ENCODE peak calls at places on chromosomes 11 and 22, in eight cellular contexts. W, E, I, J, F, P, X and H are unnamed samples.

GRCh38 chr11:35144103-35144741 is 5.3 kb downstream of the CD44 start:
- DNase-seq in W (no peak), E (no peak), I (peak), J (peak), F (peak), P (no peak), X (no peak), H (no peak)

GRCh38 chr11:8201524-8202365 is 32.9 kb upstream of the RIC3 start:
- DNase-seq in W (no peak), E (no peak), I (no peak), J (no peak), F (no peak), P (no peak), X (no peak), H (no peak)

GRCh38 chr11:56188602-56189001 is 12.2 kb downstream of the OR5J2 start:
- DNase-seq in W (no peak), E (no peak), I (no peak), J (no peak), F (no peak), P (no peak), X (no peak), H (no peak)

GRCh38 chr22:35446365-35446764 is 46.4 kb downstream of the MCM5 start:
- DNase-seq in W (peak), E (no peak), I (peak), J (peak), F (no peak), P (no peak), X (no peak), H (no peak)

GRCh38 chr11:56910785-56911184 is 77.9 kb upstream of the OR5AK2 start:
- DNase-seq in W (no peak), E (no peak), I (no peak), J (no peak), F (no peak), P (no peak), X (no peak), H (no peak)

GRCh38 chr11:72588656-72589410 is 85.4 kb downstream of the PDE2A start:
- DNase-seq in W (no peak), E (no peak), I (no peak), J (no peak), F (no peak), P (no peak), X (no peak), H (no peak)

GRCh38 chr22:19853058-19853878 is 1.4 kb downstream of the GNB1L start:
- DNase-seq in W (peak), E (peak), I (no peak), J (no peak), F (no peak), P (no peak), X (peak), H (peak)

GRCh38 chr11:12157241-12157661 is 46.9 kb downstream of the MICAL2 start:
- DNase-seq in W (peak), E (no peak), I (no peak), J (no peak), F (no peak), P (no peak), X (no peak), H (no peak)

GRCh38 chr22:41334215-41334614 is 32.9 kb downstream of the ZC3H7B start:
- DNase-seq in W (no peak), E (peak), I (no peak), J (no peak), F (no peak), P (no peak), X (no peak), H (no peak)

GRCh38 chr11:106695506-106695905 is 322.8 kb downstream of the GUCY1A2 start:
- DNase-seq in W (peak), E (no peak), I (no peak), J (no peak), F (no peak), P (no peak), X (no peak), H (no peak)

GRCh38 chr11:131246156-131246555 is 124.3 kb upstream of the NTM start:
- DNase-seq in W (no peak), E (no peak), I (no peak), J (no peak), F (no peak), P (no peak), X (no peak), H (no peak)

GRCh38 chr11:80916180-80916811 is 1475.5 kb upstream of the TENM4 start:
- DNase-seq in W (no peak), E (no peak), I (no peak), J (no peak), F (no peak), P (no peak), X (no peak), H (no peak)

GRCh38 chr22:26923498-26923897 is 266.1 kb downstream of the MIAT start:
- DNase-seq in W (no peak), E (no peak), I (no peak), J (no peak), F (no peak), P (no peak), X (no peak), H (no peak)

GRCh38 chr11:6350070-6350469 is 29.8 kb upstream of the CAVIN3 start:
- DNase-seq in W (no peak), E (no peak), I (no peak), J (no peak), F (no peak), P (no peak), X (no peak), H (no peak)

GRCh38 chr11:11478687-11479086 is 125.6 kb upstream of the CSNK2A3 start:
- DNase-seq in W (no peak), E (no peak), I (no peak), J (no peak), F (no peak), P (no peak), X (no peak), H (no peak)

GRCh38 chr11:72932132-72932570 is 117.9 kb downstream of the ATG16L2 start:
- DNase-seq in W (no peak), E (no peak), I (no peak), J (no peak), F (no peak), P (no peak), X (no peak), H (no peak)

GRCh38 chr22:29503811-29504372 is 23.9 kb downstream of the NEFH start:
- DNase-seq in W (peak), E (peak), I (peak), J (peak), F (no peak), P (no peak), X (peak), H (no peak)

GRCh38 chr22:48247829-48248228 is 1485.4 kb downstream of the TBC1D22A start:
- DNase-seq in W (no peak), E (no peak), I (no peak), J (peak), F (no peak), P (no peak), X (no peak), H (no peak)

GRCh38 chr22:46335201-46336118 is at the start of gene TRMU:
- DNase-seq in W (peak), E (peak), I (peak), J (peak), F (peak), P (no peak), X (peak), H (no peak)

GRCh38 chr11:57324154-57324885 is 432 bp downstream of the TNKS1BP1 start:
- DNase-seq in W (peak), E (peak), I (peak), J (no peak), F (peak), P (peak), X (peak), H (no peak)

GRCh38 chr11:73950869-73951710 is at the start of gene DNAJB13:
- DNase-seq in W (peak), E (no peak), I (peak), J (peak), F (peak), P (no peak), X (no peak), H (no peak)

GRCh38 chr11:795638-796564 is 2.2 kb downstream of the SLC25A22 start:
- DNase-seq in W (peak), E (peak), I (peak), J (peak), F (peak), P (peak), X (peak), H (no peak)

GRCh38 chr11:15199693-15200092 is 85.0 kb downstream of the INSC start:
- DNase-seq in W (no peak), E (peak), I (no peak), J (no peak), F (peak), P (no peak), X (no peak), H (no peak)

GRCh38 chr11:131606936-131607335 is 236.5 kb downstream of the NTM start:
- DNase-seq in W (no peak), E (no peak), I (no peak), J (no peak), F (no peak), P (no peak), X (no peak), H (no peak)

GRCh38 chr11:8138526-8138925 is 30.3 kb downstream of the RIC3 start:
- DNase-seq in W (no peak), E (no peak), I (no peak), J (no peak), F (no peak), P (no peak), X (no peak), H (no peak)

GRCh38 chr11:83611616-83612015 is 325.4 kb upstream of the CCDC90B start:
- DNase-seq in W (no peak), E (no peak), I (no peak), J (no peak), F (no peak), P (no peak), X (no peak), H (no peak)

GRCh38 chr11:60786811-60787567 is 1.9 kb downstream of the MS4A10 start:
- DNase-seq in W (peak), E (peak), I (peak), J (peak), F (peak), P (no peak), X (peak), H (no peak)

GRCh38 chr22:20296598-20296997 is 23.3 kb downstream of the DGCR6L start:
- DNase-seq in W (no peak), E (no peak), I (no peak), J (no peak), F (no peak), P (no peak), X (no peak), H (no peak)

GRCh38 chr11:46050065-46050464 is 71.2 kb downstream of the PHF21A start:
- DNase-seq in W (peak), E (no peak), I (peak), J (no peak), F (no peak), P (no peak), X (no peak), H (no peak)

GRCh38 chr11:44574620-44575287 is 9.3 kb downstream of the CD82 start:
- DNase-seq in W (no peak), E (no peak), I (no peak), J (no peak), F (peak), P (no peak), X (no peak), H (no peak)

GRCh38 chr11:67280791-67281551 is 8.1 kb upstream of the ANKRD13D start:
- DNase-seq in W (no peak), E (peak), I (peak), J (peak), F (no peak), P (no peak), X (no peak), H (no peak)

GRCh38 chr11:67279589-67280340 is 9.3 kb upstream of the ANKRD13D start:
- DNase-seq in W (no peak), E (peak), I (no peak), J (peak), F (no peak), P (no peak), X (no peak), H (no peak)

GRCh38 chr11:67278939-67279588 is 10.0 kb upstream of the ANKRD13D start:
- DNase-seq in W (no peak), E (peak), I (no peak), J (peak), F (no peak), P (no peak), X (no peak), H (no peak)

GRCh38 chr11:67281552-67282150 is 7.5 kb upstream of the ANKRD13D start:
- DNase-seq in W (no peak), E (peak), I (peak), J (peak), F (no peak), P (no peak), X (no peak), H (no peak)

GRCh38 chr11:67280341-67280790 is 8.7 kb upstream of the ANKRD13D start:
- DNase-seq in W (no peak), E (peak), I (peak), J (peak), F (no peak), P (no peak), X (no peak), H (no peak)
- H3K27ac ChIP-seq in W (no peak), E (no peak), I (no peak), J (peak), F (no peak), P (peak), X (no peak), H (no peak)

GRCh38 chr11:59562292-59562691 is 51.0 kb downstream of the OR4D9 start:
- DNase-seq in W (no peak), E (no peak), I (no peak), J (no peak), F (no peak), P (no peak), X (no peak), H (no peak)

GRCh38 chr11:59559886-59560285 is 48.5 kb downstream of the OR4D9 start:
- DNase-seq in W (no peak), E (no peak), I (no peak), J (no peak), F (no peak), P (no peak), X (no peak), H (no peak)

GRCh38 chr11:59557940-59558643 is 46.8 kb downstream of the OR4D9 start:
- DNase-seq in W (no peak), E (no peak), I (no peak), J (no peak), F (no peak), P (no peak), X (no peak), H (no peak)

GRCh38 chr11:59560702-59561469 is 49.5 kb downstream of the OR4D9 start:
- DNase-seq in W (peak), E (peak), I (peak), J (peak), F (peak), P (peak), X (peak), H (no peak)

GRCh38 chr11:59560290-59560701 is 49.0 kb downstream of the OR4D9 start:
- DNase-seq in W (peak), E (no peak), I (peak), J (peak), F (peak), P (no peak), X (no peak), H (no peak)
- TF ChIP-seq POLR2A in W (no peak), E (no peak), I (no peak), J (no peak), F (no peak), P (no peak), X (no peak), H (no peak)

GRCh38 chr11:117614695-117615094 is 182.3 kb downstream of the DSCAML1 start:
- DNase-seq in W (no peak), E (no peak), I (no peak), J (no peak), F (no peak), P (no peak), X (no peak), H (no peak)
- TF ChIP-seq CTCF in W (no peak), E (no peak), I (no peak), J (no peak), F (no peak), P (no peak), X (no peak), H (no peak)

GRCh38 chr11:75781831-75782230 is 13.3 kb downstream of the DGAT2 start:
- DNase-seq in W (no peak), E (no peak), I (no peak), J (no peak), F (no peak), P (no peak), X (no peak), H (no peak)
- H3K27ac ChIP-seq in W (no peak), E (no peak), I (no peak), J (no peak), F (no peak), P (no peak), X (no peak), H (no peak)

DNA sequence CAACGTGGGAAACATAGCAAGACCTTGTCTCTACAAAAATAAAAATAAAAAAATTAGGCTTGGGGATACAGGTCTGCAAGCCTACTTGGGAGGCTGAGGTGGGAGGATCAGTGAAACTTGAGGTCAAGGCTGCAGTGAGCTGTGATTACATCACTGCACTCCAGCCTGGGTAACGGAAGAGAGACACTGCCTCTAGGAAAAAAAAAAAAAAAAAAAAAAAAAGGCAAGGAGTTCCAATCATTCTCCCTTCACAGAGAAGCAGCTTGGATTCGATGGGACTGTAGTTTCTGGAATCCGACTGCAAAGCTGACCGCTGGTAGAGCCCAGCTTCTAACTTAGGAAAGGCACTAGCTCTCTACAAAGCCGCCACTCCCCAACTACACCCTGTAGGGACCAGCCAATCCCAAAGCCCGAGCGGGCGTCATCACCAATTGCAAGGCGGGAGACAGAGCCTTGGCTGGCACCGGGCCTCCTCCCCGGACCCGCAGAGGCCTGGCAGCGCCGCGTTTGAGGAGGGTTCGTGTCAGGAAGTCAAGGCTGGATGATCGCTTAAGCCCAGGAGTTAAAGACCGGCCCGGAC is 699 bp upstream of the DDB2 start:
- DNase-seq in W (peak), E (peak), I (peak), J (peak), F (peak), P (peak), X (peak), H (no peak)
- TF ChIP-seq POLR2A in W (peak), E (peak), I (peak), J (peak), F (no peak), P (peak), X (peak), H (peak)

DNA sequence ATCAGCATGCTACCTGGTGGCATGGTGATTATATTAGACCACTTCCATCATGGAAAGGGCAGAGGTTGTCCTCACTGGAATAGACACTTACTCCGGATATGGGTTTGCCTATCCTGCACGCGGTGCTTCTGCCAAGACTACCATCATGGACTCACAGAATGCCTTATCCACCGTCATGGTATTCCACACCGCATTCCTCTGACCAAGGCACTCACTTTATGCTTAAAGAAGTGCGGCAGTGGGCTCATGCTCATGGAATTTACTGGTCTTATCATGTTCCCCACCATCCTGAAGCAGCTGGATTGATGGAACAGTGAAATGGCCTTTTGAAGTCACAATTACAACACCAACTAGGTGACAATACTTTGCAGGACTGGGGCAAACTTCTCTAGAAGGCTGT is 109.2 kb upstream of the DRD2 start:
- DNase-seq in W (no peak), E (no peak), I (no peak), J (no peak), F (no peak), P (no peak), X (no peak), H (no peak)
- TF ChIP-seq CTCF in W (no peak), E (no peak), I (no peak), J (no peak), F (no peak), P (no peak), X (no peak), H (no peak)